ENCODE peak calls at places on chromosome 13, in seven cellular contexts. Z is NCI-H446; K is iris pigment epithelial cell; D is effector memory CD8-positive, alpha-beta T cell; F is activated CD4-positive, alpha-beta T cell treated with anti-CD3 and anti-CD28 coated beads for 36 hours; T is EL; G is HEK293T. B is an unnamed sample.

GRCh38 chr13:19382111-19382510 is 179.2 kb downstream of the TPTE2 start:
- DNase-seq in Z (no peak), K (no peak), D (no peak), F (no peak), T (no peak), G (no peak), B (no peak)

GRCh38 chr13:48232420-48233096 is 448 bp upstream of the ITM2B start:
- DNase-seq in Z (no peak), K (no peak), D (peak), F (no peak), T (no peak), G (no peak), B (peak)

GRCh38 chr13:97030705-97031452 is 36.6 kb upstream of the OXGR1 start:
- DNase-seq in Z (peak), K (peak), D (no peak), F (no peak), T (peak), G (peak), B (peak)

GRCh38 chr13:107681611-107682010 is 533.7 kb downstream of the LIG4 start:
- DNase-seq in Z (no peak), K (no peak), D (no peak), F (no peak), T (no peak), G (no peak), B (no peak)

GRCh38 chr13:97109841-97110492 is 112.2 kb upstream of the MBNL2 start:
- DNase-seq in Z (peak), K (peak), D (peak), F (peak), T (peak), G (peak), B (peak)

GRCh38 chr13:77701305-77701704 is 3.8 kb downstream of the SLAIN1 start:
- DNase-seq in Z (no peak), K (no peak), D (no peak), F (no peak), T (no peak), G (no peak), B (peak)

GRCh38 chr13:95207769-95208366 is 93.4 kb downstream of the ABCC4 start:
- DNase-seq in Z (no peak), K (no peak), D (no peak), F (no peak), T (no peak), G (no peak), B (no peak)

GRCh38 chr13:108363651-108364050 is 94.1 kb downstream of the TNFSF13B start:
- DNase-seq in Z (no peak), K (no peak), D (no peak), F (no peak), T (no peak), G (no peak), B (no peak)

GRCh38 chr13:51193387-51193786 is 28.8 kb upstream of the FAM124A start:
- DNase-seq in Z (no peak), K (no peak), D (no peak), F (no peak), T (no peak), G (no peak), B (no peak)

GRCh38 chr13:67736646-67737420 is 506.7 kb upstream of the PCDH9 start:
- DNase-seq in Z (no peak), K (peak), D (no peak), F (no peak), T (no peak), G (peak), B (peak)